ENCODE peak calls at places on chromosomes 2 and 18, in four cellular contexts. I, Y, D and M are unnamed samples.

GRCh38 chr2:121099329-121100318 is 185.4 kb downstream of the TFCP2L1 start:
- DNase-seq in I (no peak), Y (no peak), D (peak), M (peak)

GRCh38 chr2:74530239-74531161 is 767 bp downstream of the HTRA2 start:
- DNase-seq in I (peak), Y (no peak), D (peak), M (peak)

GRCh38 chr2:218259099-218259921 is 1.5 kb upstream of the GPBAR1 start:
- DNase-seq in I (no peak), Y (no peak), D (no peak), M (peak)

GRCh38 chr2:118492335-118492734 is 355.1 kb downstream of the EN1 start:
- DNase-seq in I (no peak), Y (peak), D (no peak), M (peak)

GRCh38 chr2:74481432-74481831 is 1.4 kb downstream of the CCDC142 start:
- DNase-seq in I (no peak), Y (no peak), D (no peak), M (no peak)

GRCh38 chr2:51782874-51783765 is 751.2 kb upstream of the NRXN1 start:
- DNase-seq in I (no peak), Y (no peak), D (no peak), M (no peak)

GRCh38 chr2:112304298-112304941 is 29.0 kb downstream of the ZC3H6 start:
- DNase-seq in I (no peak), Y (no peak), D (no peak), M (no peak)

GRCh38 chr2:7795358-7796199 is 878.4 kb downstream of the RNF144A start:
- DNase-seq in I (no peak), Y (no peak), D (no peak), M (no peak)

GRCh38 chr2:232852676-232853075 is 17.4 kb upstream of the SNORC start:
- DNase-seq in I (no peak), Y (no peak), D (no peak), M (no peak)

GRCh38 chr18:77733292-77733903 is 483.8 kb downstream of the GALR1 start:
- DNase-seq in I (no peak), Y (no peak), D (no peak), M (peak)
- TF ChIP-seq JUNB in I (no peak), Y (no peak), D (no peak), M (no peak)

GRCh38 chr2:234679766-234680687 is 183.1 kb upstream of the ARL4C start:
- DNase-seq in I (no peak), Y (peak), D (peak), M (no peak)

GRCh38 chr2:234676859-234677450 is 180.1 kb upstream of the ARL4C start:
- DNase-seq in I (no peak), Y (peak), D (no peak), M (peak)

GRCh38 chr2:234677758-234678538 is 181.1 kb upstream of the ARL4C start:
- DNase-seq in I (no peak), Y (peak), D (peak), M (no peak)

GRCh38 chr2:234679151-234679765 is 182.4 kb upstream of the ARL4C start:
- DNase-seq in I (no peak), Y (no peak), D (no peak), M (no peak)

GRCh38 chr2:234678721-234679120 is 181.8 kb upstream of the ARL4C start:
- DNase-seq in I (no peak), Y (no peak), D (no peak), M (no peak)
- TF ChIP-seq JUNB in I (no peak), Y (no peak), D (no peak), M (no peak)

DNA sequence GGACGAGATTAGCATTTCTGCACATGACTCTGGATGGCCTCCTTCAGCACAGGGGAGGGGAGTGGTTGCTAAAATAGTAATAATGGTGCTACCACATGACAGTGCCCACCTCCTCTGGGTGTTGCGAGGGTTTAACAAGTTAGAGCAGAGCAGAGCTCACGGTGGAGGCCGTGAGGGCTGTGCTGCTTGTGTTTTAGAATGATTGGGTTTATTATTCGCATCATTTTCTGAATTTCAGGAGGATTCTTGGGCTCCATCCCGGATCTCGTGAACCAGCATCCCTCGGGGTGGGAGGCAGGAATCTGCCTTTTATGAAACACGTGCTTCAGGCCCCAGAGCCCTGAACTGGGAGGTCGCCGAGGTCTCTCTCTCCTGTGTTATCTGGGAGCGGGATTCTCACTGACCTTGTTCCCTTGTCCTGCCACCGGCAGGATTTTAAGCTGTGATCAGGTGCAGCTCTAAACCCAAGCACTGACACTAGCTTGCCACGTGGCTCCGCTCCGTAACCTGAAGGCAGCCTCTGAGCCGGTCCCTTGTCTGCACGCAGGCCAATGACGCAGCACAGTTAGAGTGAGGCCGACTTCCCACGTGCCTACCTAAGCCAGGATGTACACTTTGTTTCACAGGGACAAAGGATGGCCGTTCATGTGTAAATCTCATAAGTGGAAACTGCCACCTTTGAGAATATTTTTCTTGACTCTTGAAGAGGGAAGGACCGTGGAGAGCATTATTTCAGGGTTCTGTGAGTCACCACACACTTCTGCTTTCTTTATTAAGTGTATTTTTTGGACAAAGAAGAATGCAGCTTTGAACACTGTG is 142.4 kb downstream of the ACOXL start:
- DNase-seq in I (no peak), Y (no peak), D (no peak), M (no peak)
- TF ChIP-seq JUNB in I (no peak), Y (no peak), D (no peak), M (no peak)

DNA sequence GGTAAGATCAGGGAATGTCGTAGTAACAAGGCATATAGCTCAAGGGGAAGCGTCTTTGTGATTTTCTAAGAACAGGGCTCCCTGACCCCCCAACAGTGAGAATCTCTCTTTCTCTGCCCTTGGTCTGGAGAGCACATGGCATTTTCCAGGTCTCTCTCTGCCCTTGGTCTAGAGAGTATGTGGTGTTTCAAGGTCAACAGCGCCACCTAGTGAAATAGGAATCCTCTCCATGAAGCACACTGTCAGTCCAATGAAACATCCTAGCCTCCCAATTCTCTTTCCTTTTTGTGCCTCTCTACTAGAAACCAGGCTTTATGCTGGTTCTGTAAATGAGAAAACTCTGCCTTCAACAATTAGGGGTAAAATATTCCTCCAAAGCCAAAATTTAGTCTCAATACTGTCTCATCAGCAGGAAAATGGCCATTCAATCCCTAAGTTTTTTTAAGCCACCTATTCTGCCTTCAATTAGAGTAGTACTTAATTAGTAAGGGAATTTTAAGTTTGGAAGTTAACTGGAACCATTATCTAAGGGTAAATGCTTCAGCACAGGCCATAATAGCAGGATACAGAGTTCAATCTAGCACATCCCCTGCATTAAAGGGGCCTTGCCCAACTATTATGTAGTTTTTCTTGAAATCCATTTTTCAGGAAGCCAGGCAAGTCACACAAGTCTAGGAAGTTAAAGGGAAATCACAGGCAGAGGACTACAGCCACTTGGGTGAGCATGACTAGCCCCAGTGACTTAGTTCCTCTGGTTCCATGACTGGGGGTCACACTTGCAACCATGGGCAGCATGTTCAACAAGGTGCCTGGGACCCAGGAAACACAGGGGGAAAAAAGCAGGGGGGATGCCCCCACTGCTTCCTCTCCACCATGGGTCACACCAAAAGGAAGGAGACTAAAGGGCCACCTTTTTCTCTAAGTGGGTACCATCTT is 12.4 kb downstream of the DYM start:
- DNase-seq in I (peak), Y (peak), D (peak), M (peak)
- TF ChIP-seq JUNB in I (no peak), Y (no peak), D (no peak), M (no peak)

GRCh38 chr2:239113164-239113563 is 265.3 kb downstream of the TWIST2 start:
- DNase-seq in I (peak), Y (peak), D (no peak), M (no peak)
- TF ChIP-seq JUNB in I (no peak), Y (no peak), D (no peak), M (no peak)

DNA sequence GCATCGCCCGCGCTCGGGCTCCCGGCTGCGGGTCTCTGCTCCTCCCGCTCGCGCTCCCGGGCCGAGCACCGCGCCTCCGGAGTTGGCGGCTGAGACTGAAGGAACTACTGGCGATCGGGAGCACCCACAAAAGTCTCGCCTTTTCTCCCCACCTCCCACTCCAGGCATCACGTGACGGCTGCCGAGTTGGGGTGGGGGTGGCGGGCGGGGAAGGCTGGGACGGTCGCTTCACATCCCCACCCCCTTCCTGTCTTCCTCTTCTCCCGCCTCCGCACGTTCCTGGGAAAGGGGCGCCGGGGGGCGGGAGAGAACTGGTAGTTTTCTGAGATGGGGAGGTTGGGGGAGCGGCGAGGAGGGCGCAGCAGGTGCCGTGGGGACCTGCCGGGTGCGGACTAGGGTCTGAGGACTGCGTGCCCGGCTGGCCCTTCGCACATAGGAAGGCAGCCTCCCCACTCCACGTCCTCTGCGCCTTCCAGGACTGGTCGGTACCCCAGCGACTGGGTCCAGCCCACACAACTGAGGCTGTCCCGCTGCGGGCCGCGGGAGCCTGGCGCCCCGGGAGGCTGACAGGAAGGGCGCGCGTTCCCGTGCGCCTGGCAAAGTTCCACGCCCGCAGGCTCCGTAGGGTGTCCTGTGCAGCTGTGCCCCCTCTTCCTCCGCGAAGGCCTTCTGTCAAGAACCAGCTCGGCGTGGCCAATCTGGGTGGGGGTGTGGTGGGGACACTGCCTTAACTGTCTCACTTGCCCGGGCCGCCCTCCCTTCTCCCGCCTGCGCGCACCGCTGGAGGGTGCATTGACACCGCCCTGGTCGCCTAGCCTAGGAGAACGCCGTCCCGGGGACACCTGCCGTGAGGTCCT is at the start of gene LYPD1:
- DNase-seq in I (no peak), Y (no peak), D (no peak), M (peak)
- TF ChIP-seq JUNB in I (no peak), Y (no peak), D (no peak), M (no peak)

DNA sequence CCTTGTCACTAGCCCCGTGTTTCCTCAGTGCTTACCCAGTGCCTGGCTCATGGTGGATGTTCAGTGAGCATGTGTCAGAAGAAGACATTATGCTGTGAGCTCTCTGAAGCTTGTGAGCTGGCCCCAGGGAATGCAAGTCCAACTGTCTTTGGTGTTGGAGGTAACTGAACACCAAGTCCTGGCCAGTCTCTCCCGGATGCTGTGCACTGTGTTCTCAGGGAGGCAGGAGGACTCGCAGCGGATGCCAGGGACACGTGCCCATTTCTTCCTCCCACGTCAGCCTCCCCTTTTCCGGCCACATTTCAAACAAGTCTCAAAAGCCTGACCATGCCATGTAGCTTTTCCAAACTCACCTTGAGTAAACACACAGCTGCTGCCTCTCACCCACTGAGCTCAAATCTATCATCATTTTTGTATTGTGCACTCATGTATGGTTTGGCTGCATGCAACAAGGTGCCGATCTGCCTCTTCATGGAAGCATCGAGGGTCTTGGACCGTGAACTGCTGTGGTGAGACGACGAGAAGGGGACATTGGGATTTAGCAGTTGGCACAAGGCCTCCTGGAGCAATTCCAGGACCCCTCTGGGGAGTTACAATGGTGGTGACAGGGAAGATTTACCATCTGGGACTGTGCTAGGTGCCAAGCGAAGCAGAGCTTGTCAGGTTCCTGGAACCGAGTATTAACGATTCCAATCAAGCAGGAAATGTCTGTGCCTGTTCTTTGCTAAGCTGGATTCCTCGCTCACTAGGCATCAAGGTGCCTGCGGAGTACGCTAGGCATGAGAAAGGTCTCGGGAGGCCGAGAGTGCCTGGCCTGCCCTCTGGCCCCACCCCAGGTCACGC is 44.4 kb upstream of the MGAT4A start:
- DNase-seq in I (no peak), Y (no peak), D (no peak), M (no peak)
- TF ChIP-seq JUNB in I (no peak), Y (no peak), D (no peak), M (no peak)

GRCh38 chr2:6676245-6676644 is 189.5 kb downstream of the CMPK2 start:
- DNase-seq in I (no peak), Y (no peak), D (no peak), M (no peak)
- TF ChIP-seq JUNB in I (no peak), Y (no peak), D (no peak), M (no peak)

GRCh38 chr2:136006658-136007057 is 21.2 kb upstream of the DARS1 start:
- DNase-seq in I (no peak), Y (no peak), D (no peak), M (peak)
- TF ChIP-seq JUNB in I (no peak), Y (no peak), D (no peak), M (no peak)

GRCh38 chr2:105932582-105932981 is 187.9 kb downstream of the NCK2 start:
- DNase-seq in I (no peak), Y (no peak), D (no peak), M (no peak)

GRCh38 chr2:105935048-105935447 is 190.3 kb downstream of the NCK2 start:
- DNase-seq in I (no peak), Y (no peak), D (no peak), M (no peak)

GRCh38 chr2:105936954-105937353 is 192.2 kb downstream of the NCK2 start:
- DNase-seq in I (no peak), Y (no peak), D (no peak), M (no peak)

GRCh38 chr2:105933906-105934305 is 189.2 kb downstream of the NCK2 start:
- DNase-seq in I (no peak), Y (no peak), D (no peak), M (peak)

GRCh38 chr2:105934467-105934866 is 189.8 kb downstream of the NCK2 start:
- DNase-seq in I (no peak), Y (peak), D (no peak), M (no peak)
- TF ChIP-seq JUNB in I (no peak), Y (no peak), D (no peak), M (no peak)